ENCODE peak calls at places on chromosomes 13 and 19, in seven cellular contexts. One of them, this sample, is unnamed.

GRCh38 chr19:16449330-16449961 is 22.3 kb downstream of the EPS15L1 start:
- ATAC-seq in upper lobe of left lung: peak; percentile 26
- ATAC-seq in K562: no peak
- ATAC-seq in Panc1: no peak
- ATAC-seq in GM12878: peak; percentile 70
- ATAC-seq in HCT116: no peak
- ATAC-seq in HepG2: no peak
- ATAC-seq in this sample: no peak

GRCh38 chr13:37131092-37131491 is 25.6 kb upstream of the CSNK1A1L start:
- ATAC-seq in HepG2: no peak
- ATAC-seq in upper lobe of left lung: no peak
- ATAC-seq in K562: no peak
- ATAC-seq in HCT116: no peak
- ATAC-seq in GM12878: no peak
- ATAC-seq in Panc1: no peak
- ATAC-seq in this sample: no peak

GRCh38 chr13:97967948-97968347 is 14.5 kb downstream of the IPO5 start:
- ATAC-seq in HCT116: no peak
- ATAC-seq in GM12878: no peak
- ATAC-seq in upper lobe of left lung: no peak
- ATAC-seq in K562: no peak
- ATAC-seq in Panc1: no peak
- ATAC-seq in HepG2: no peak
- ATAC-seq in this sample: no peak

GRCh38 chr13:26658972-26659371 is 101.5 kb downstream of the WASF3 start:
- ATAC-seq in HepG2: no peak
- ATAC-seq in upper lobe of left lung: no peak
- ATAC-seq in Panc1: no peak
- ATAC-seq in HCT116: no peak
- ATAC-seq in GM12878: no peak
- ATAC-seq in K562: no peak
- ATAC-seq in this sample: no peak

GRCh38 chr19:1279782-1280341 is 4.5 kb downstream of the FAM174C start:
- ATAC-seq in Panc1: peak; percentile 59
- ATAC-seq in HepG2: peak; percentile 44
- ATAC-seq in HCT116: peak; percentile 42
- ATAC-seq in K562: peak; percentile 59
- ATAC-seq in upper lobe of left lung: peak; percentile 61
- ATAC-seq in GM12878: peak; percentile 66
- ATAC-seq in this sample: peak; percentile 17

GRCh38 chr13:21259571-21260455 is 83.4 kb downstream of the MRPL57 start:
- ATAC-seq in upper lobe of left lung: no peak
- ATAC-seq in HCT116: no peak
- ATAC-seq in HepG2: no peak
- ATAC-seq in Panc1: no peak
- ATAC-seq in K562: no peak
- ATAC-seq in GM12878: no peak
- ATAC-seq in this sample: no peak

GRCh38 chr13:26968431-26969335 is 202.9 kb downstream of the USP12 start:
- ATAC-seq in Panc1: peak; percentile 60
- ATAC-seq in HepG2: peak; percentile 90
- ATAC-seq in upper lobe of left lung: no peak
- ATAC-seq in K562: peak; percentile 34
- ATAC-seq in GM12878: no peak
- ATAC-seq in HCT116: peak; percentile 23
- ATAC-seq in this sample: no peak

GRCh38 chr13:23610187-23610576 is 40.0 kb downstream of the TNFRSF19 start:
- ATAC-seq in GM12878: peak; percentile 67
- ATAC-seq in upper lobe of left lung: peak; percentile 22
- ATAC-seq in K562: no peak
- ATAC-seq in HCT116: no peak
- ATAC-seq in HepG2: peak; percentile 85
- ATAC-seq in Panc1: no peak
- ATAC-seq in this sample: no peak

GRCh38 chr19:16876904-16877361 is 11.9 kb upstream of the F2RL3 start:
- ATAC-seq in HCT116: no peak
- ATAC-seq in K562: no peak
- ATAC-seq in upper lobe of left lung: no peak
- ATAC-seq in Panc1: no peak
- ATAC-seq in GM12878: peak; percentile 64
- ATAC-seq in HepG2: no peak
- ATAC-seq in this sample: peak; percentile 43

GRCh38 chr19:3062165-3063105 is at the start of gene TLE5:
- ATAC-seq in K562: peak; percentile 65
- ATAC-seq in HepG2: peak; percentile 39
- ATAC-seq in upper lobe of left lung: peak; percentile 80
- ATAC-seq in Panc1: peak; percentile 80
- ATAC-seq in HCT116: peak; percentile 65
- ATAC-seq in GM12878: peak; percentile 32
- ATAC-seq in this sample: peak; percentile 81

GRCh38 chr13:31122544-31123260 is 39.0 kb downstream of the HSPH1 start:
- ATAC-seq in HepG2: no peak
- ATAC-seq in GM12878: no peak
- ATAC-seq in Panc1: no peak
- ATAC-seq in upper lobe of left lung: no peak
- ATAC-seq in HCT116: no peak
- ATAC-seq in K562: no peak
- ATAC-seq in this sample: no peak

GRCh38 chr13:110034031-110034430 is 247.6 kb upstream of the IRS2 start:
- ATAC-seq in HepG2: no peak
- ATAC-seq in HCT116: no peak
- ATAC-seq in Panc1: no peak
- ATAC-seq in upper lobe of left lung: no peak
- ATAC-seq in K562: no peak
- ATAC-seq in GM12878: no peak
- ATAC-seq in this sample: no peak

GRCh38 chr13:89568276-89568675 is 1779.2 kb upstream of the MIR17HG start:
- ATAC-seq in HCT116: no peak
- ATAC-seq in upper lobe of left lung: no peak
- ATAC-seq in GM12878: no peak
- ATAC-seq in Panc1: no peak
- ATAC-seq in K562: no peak
- ATAC-seq in HepG2: no peak
- ATAC-seq in this sample: no peak

GRCh38 chr13:98972627-98973026 is 5.2 kb downstream of the DOCK9 start:
- ATAC-seq in HepG2: no peak
- ATAC-seq in GM12878: no peak
- ATAC-seq in HCT116: peak; percentile 95
- ATAC-seq in Panc1: peak; percentile 86
- ATAC-seq in upper lobe of left lung: no peak
- ATAC-seq in K562: no peak
- ATAC-seq in this sample: no peak

GRCh38 chr19:8204961-8205360 is 4.2 kb upstream of the CERS4 start:
- ATAC-seq in Panc1: no peak
- ATAC-seq in HepG2: no peak
- ATAC-seq in upper lobe of left lung: no peak
- ATAC-seq in HCT116: no peak
- ATAC-seq in GM12878: no peak
- ATAC-seq in K562: no peak
- ATAC-seq in this sample: no peak

GRCh38 chr19:35316560-35316959 is 12.4 kb upstream of the CD22 start:
- ATAC-seq in upper lobe of left lung: no peak
- ATAC-seq in K562: no peak
- ATAC-seq in Panc1: no peak
- ATAC-seq in HCT116: no peak
- ATAC-seq in GM12878: no peak
- ATAC-seq in HepG2: peak; percentile 88
- ATAC-seq in this sample: no peak

GRCh38 chr13:37616131-37616530 is 17.6 kb upstream of the POSTN start:
- ATAC-seq in HepG2: no peak
- ATAC-seq in Panc1: no peak
- ATAC-seq in GM12878: no peak
- ATAC-seq in K562: no peak
- ATAC-seq in upper lobe of left lung: no peak
- ATAC-seq in HCT116: no peak
- ATAC-seq in this sample: no peak

GRCh38 chr13:82654851-82655517 is 1227.3 kb downstream of the SLITRK1 start:
- ATAC-seq in GM12878: peak; percentile 40
- ATAC-seq in HCT116: no peak
- ATAC-seq in HepG2: no peak
- ATAC-seq in upper lobe of left lung: peak; percentile 95
- ATAC-seq in Panc1: no peak
- ATAC-seq in K562: no peak
- ATAC-seq in this sample: peak; percentile 95

GRCh38 chr13:106858910-106859309 is 291.0 kb upstream of the ARGLU1 start:
- ATAC-seq in K562: no peak
- ATAC-seq in upper lobe of left lung: no peak
- ATAC-seq in HepG2: no peak
- ATAC-seq in Panc1: no peak
- ATAC-seq in GM12878: no peak
- ATAC-seq in HCT116: no peak
- ATAC-seq in this sample: no peak

GRCh38 chr19:15425321-15425950 is 6.6 kb upstream of the AKAP8L start:
- ATAC-seq in HCT116: no peak
- ATAC-seq in K562: no peak
- ATAC-seq in GM12878: no peak
- ATAC-seq in upper lobe of left lung: no peak
- ATAC-seq in Panc1: no peak
- ATAC-seq in HepG2: no peak
- ATAC-seq in this sample: no peak

GRCh38 chr13:73932091-73932490 is 202.1 kb downstream of the KLF12 start:
- ATAC-seq in HCT116: no peak
- ATAC-seq in K562: no peak
- ATAC-seq in upper lobe of left lung: no peak
- ATAC-seq in HepG2: no peak
- ATAC-seq in GM12878: peak; percentile 34
- ATAC-seq in Panc1: no peak
- ATAC-seq in this sample: no peak

GRCh38 chr13:76293346-76293745 is 592.9 kb downstream of the KCTD12 start:
- ATAC-seq in upper lobe of left lung: peak; percentile 80
- ATAC-seq in HCT116: no peak
- ATAC-seq in GM12878: no peak
- ATAC-seq in Panc1: no peak
- ATAC-seq in HepG2: no peak
- ATAC-seq in K562: no peak
- ATAC-seq in this sample: no peak

GRCh38 chr19:21402303-21402985 is 5.5 kb downstream of the ZNF493 start:
- ATAC-seq in GM12878: no peak
- ATAC-seq in HCT116: no peak
- ATAC-seq in Panc1: no peak
- ATAC-seq in HepG2: no peak
- ATAC-seq in K562: no peak
- ATAC-seq in upper lobe of left lung: no peak
- ATAC-seq in this sample: no peak

GRCh38 chr13:91329736-91330135 is 17.8 kb upstream of the MIR17HG start:
- ATAC-seq in upper lobe of left lung: no peak
- ATAC-seq in GM12878: no peak
- ATAC-seq in K562: no peak
- ATAC-seq in HepG2: no peak
- ATAC-seq in HCT116: no peak
- ATAC-seq in Panc1: no peak
- ATAC-seq in this sample: no peak

GRCh38 chr19:46517471-46517870 is 21.8 kb upstream of the PNMA8B start:
- ATAC-seq in Panc1: no peak
- ATAC-seq in HCT116: no peak
- ATAC-seq in upper lobe of left lung: no peak
- ATAC-seq in GM12878: no peak
- ATAC-seq in HepG2: no peak
- ATAC-seq in K562: no peak
- ATAC-seq in this sample: no peak
- TF ChIP-seq POLR2AphosphoS5 in Panc1: no peak
- TF ChIP-seq POLR2AphosphoS5 in HCT116: no peak
- TF ChIP-seq POLR2AphosphoS5 in upper lobe of left lung: no peak
- TF ChIP-seq POLR2AphosphoS5 in GM12878: no peak
- TF ChIP-seq POLR2AphosphoS5 in HepG2: no peak
- TF ChIP-seq POLR2AphosphoS5 in K562: no peak
- TF ChIP-seq POLR2AphosphoS5 in this sample: no peak

GRCh38 chr19:58079792-58080191 is 18.2 kb downstream of the ZSCAN18 start:
- ATAC-seq in Panc1: no peak
- ATAC-seq in upper lobe of left lung: no peak
- ATAC-seq in HCT116: no peak
- ATAC-seq in HepG2: no peak
- ATAC-seq in K562: no peak
- ATAC-seq in GM12878: no peak
- ATAC-seq in this sample: no peak

GRCh38 chr19:58086825-58087710 is 11.0 kb downstream of the ZSCAN18 start:
- ATAC-seq in upper lobe of left lung: no peak
- ATAC-seq in Panc1: no peak
- ATAC-seq in HepG2: no peak
- ATAC-seq in HCT116: no peak
- ATAC-seq in K562: no peak
- ATAC-seq in GM12878: no peak
- ATAC-seq in this sample: no peak

GRCh38 chr19:58088521-58089052 is 9.4 kb downstream of the ZSCAN18 start:
- ATAC-seq in upper lobe of left lung: no peak
- ATAC-seq in GM12878: no peak
- ATAC-seq in HepG2: no peak
- ATAC-seq in K562: no peak
- ATAC-seq in HCT116: no peak
- ATAC-seq in Panc1: no peak
- ATAC-seq in this sample: no peak

GRCh38 chr19:58085348-58085875 is 12.6 kb downstream of the ZSCAN18 start:
- ATAC-seq in HCT116: no peak
- ATAC-seq in GM12878: no peak
- ATAC-seq in HepG2: no peak
- ATAC-seq in Panc1: no peak
- ATAC-seq in K562: no peak
- ATAC-seq in upper lobe of left lung: peak; percentile 23
- ATAC-seq in this sample: no peak

GRCh38 chr19:58084596-58085347 is 13.3 kb downstream of the ZSCAN18 start:
- ATAC-seq in K562: no peak
- ATAC-seq in HCT116: no peak
- ATAC-seq in HepG2: no peak
- ATAC-seq in GM12878: no peak
- ATAC-seq in upper lobe of left lung: peak; percentile 21
- ATAC-seq in Panc1: no peak
- ATAC-seq in this sample: no peak
- H3K9me3 ChIP-seq in K562: no peaks in the 10 kb centered on the region
- H3K9me3 ChIP-seq in HCT116: peaks cover 10% of the 10 kb centered on the region
- H3K9me3 ChIP-seq in HepG2: peaks cover 88% of the 10 kb centered on the region
- H3K9me3 ChIP-seq in GM12878: peaks cover 1% of the 10 kb centered on the region
- H3K9me3 ChIP-seq in upper lobe of left lung: peaks cover 74% of the 10 kb centered on the region
- H3K9me3 ChIP-seq in Panc1: peaks cover 10% of the 10 kb centered on the region
- H3K9me3 ChIP-seq in this sample: no peaks in the 10 kb centered on the region

GRCh38 chr19:12994701-12995595 is at the start of gene NFIX:
- ATAC-seq in HepG2: peak; percentile 12
- ATAC-seq in GM12878: peak; percentile 51
- ATAC-seq in K562: peak; percentile 31
- ATAC-seq in upper lobe of left lung: peak; percentile 66
- ATAC-seq in Panc1: peak; percentile 54
- ATAC-seq in HCT116: peak; percentile 44
- ATAC-seq in this sample: peak; percentile 69
- TF ChIP-seq POLR2AphosphoS5 in HepG2: no peak
- TF ChIP-seq POLR2AphosphoS5 in GM12878: no peak
- TF ChIP-seq POLR2AphosphoS5 in K562: no peak
- TF ChIP-seq POLR2AphosphoS5 in upper lobe of left lung: peak; percentile 46
- TF ChIP-seq POLR2AphosphoS5 in Panc1: no peak
- TF ChIP-seq POLR2AphosphoS5 in HCT116: no peak
- TF ChIP-seq POLR2AphosphoS5 in this sample: peak; percentile 34

DNA sequence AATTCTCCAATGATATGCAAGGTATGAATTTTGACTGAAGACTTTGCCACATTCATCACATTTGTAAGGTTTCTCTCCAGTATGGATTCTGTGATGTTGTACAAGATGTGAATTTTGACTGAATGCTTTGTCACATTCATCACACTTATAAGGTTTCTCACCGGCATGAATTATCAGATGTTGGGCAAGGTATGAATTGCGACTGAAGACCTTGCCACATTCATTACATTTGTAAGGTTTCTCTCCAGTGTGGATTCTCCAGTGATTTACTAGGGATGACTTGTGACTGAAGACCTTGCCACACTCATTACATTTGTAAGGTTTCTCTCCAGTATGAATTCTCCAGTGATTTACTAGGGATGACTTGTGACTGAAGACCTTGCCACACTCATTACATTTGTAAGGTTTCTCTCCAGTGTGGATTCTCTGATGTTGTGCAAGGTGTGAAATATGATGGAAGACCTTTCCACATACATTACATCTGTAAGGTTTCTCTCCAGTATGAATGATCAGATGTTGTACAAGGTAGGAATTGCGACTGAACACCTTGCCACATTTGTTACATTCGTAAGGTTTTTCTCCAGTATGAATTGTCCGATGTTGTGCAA is 24.8 kb downstream of the ZNF83 start:
- ATAC-seq in K562: no peak
- ATAC-seq in Panc1: no peak
- ATAC-seq in GM12878: no peak
- ATAC-seq in HepG2: no peak
- ATAC-seq in HCT116: no peak
- ATAC-seq in upper lobe of left lung: no peak
- ATAC-seq in this sample: no peak
- H3K9me3 ChIP-seq in K562: peaks cover 35% of the 10 kb centered on the region
- H3K9me3 ChIP-seq in Panc1: peaks cover 22% of the 10 kb centered on the region
- H3K9me3 ChIP-seq in GM12878: peaks cover 50% of the 10 kb centered on the region
- H3K9me3 ChIP-seq in HepG2: peaks cover 74% of the 10 kb centered on the region
- H3K9me3 ChIP-seq in HCT116: peaks cover 17% of the 10 kb centered on the region
- H3K9me3 ChIP-seq in upper lobe of left lung: peaks cover 59% of the 10 kb centered on the region
- H3K9me3 ChIP-seq in this sample: no peaks in the 10 kb centered on the region